ENCODE peak calls at places on chromosomes 12 and 14, in five cellular contexts. X, L, S, C and P are unnamed samples.

GRCh38 chr12:12979731-12980259 is 20.3 kb downstream of the HEBP1 start:
- DNase-seq in X (no peak), L (peak; percentile 59), S (peak; percentile 48), C (no peak), P (no peak)

GRCh38 chr12:91722072-91722471 is 423.6 kb downstream of the BTG1 start:
- DNase-seq in X (no peak), L (no peak), S (no peak), C (no peak), P (no peak)

GRCh38 chr14:43361766-43362165 is 1145.3 kb downstream of the FSCB start:
- DNase-seq in X (no peak), L (no peak), S (no peak), C (no peak), P (no peak)

GRCh38 chr14:61219256-61219655 is 61.9 kb downstream of the TMEM30B start:
- DNase-seq in X (no peak), L (no peak), S (no peak), C (no peak), P (no peak)

GRCh38 chr12:9064201-9064814 is 51.4 kb downstream of the A2M start:
- DNase-seq in X (peak; percentile 52), L (peak; percentile 49), S (peak; percentile 54), C (no peak), P (peak; percentile 6)

GRCh38 chr14:29865299-29865698 is 62.3 kb downstream of the PRKD1 start:
- DNase-seq in X (no peak), L (no peak), S (no peak), C (no peak), P (no peak)

GRCh38 chr12:94731733-94732360 is 81.5 kb upstream of the TMCC3 start:
- DNase-seq in X (no peak), L (no peak), S (no peak), C (no peak), P (no peak)

GRCh38 chr14:66109426-66109825 is 376.7 kb upstream of the CCDC196 start:
- DNase-seq in X (no peak), L (no peak), S (no peak), C (no peak), P (no peak)

GRCh38 chr12:2925322-2925995 is 33.7 kb upstream of the TEAD4 start:
- DNase-seq in X (no peak), L (no peak), S (no peak), C (no peak), P (no peak)

GRCh38 chr12:46965880-46966279 is 113.5 kb upstream of the PCED1B start:
- DNase-seq in X (no peak), L (no peak), S (no peak), C (no peak), P (no peak)

GRCh38 chr12:94070520-94070919 is 77.9 kb upstream of the PLXNC1 start:
- DNase-seq in X (no peak), L (no peak), S (no peak), C (no peak), P (no peak)

GRCh38 chr14:91369628-91370445 is 47.8 kb downstream of the CCDC88C start:
- DNase-seq in X (peak; percentile 47), L (no peak), S (no peak), C (no peak), P (no peak)

GRCh38 chr14:100417466-100417865 is 94.3 kb downstream of the SLC25A47 start:
- DNase-seq in X (no peak), L (peak; percentile 67), S (peak; percentile 56), C (peak; percentile 81), P (no peak)

GRCh38 chr12:47017901-47018479 is 61.4 kb upstream of the PCED1B start:
- DNase-seq in X (no peak), L (no peak), S (no peak), C (no peak), P (no peak)

DNA sequence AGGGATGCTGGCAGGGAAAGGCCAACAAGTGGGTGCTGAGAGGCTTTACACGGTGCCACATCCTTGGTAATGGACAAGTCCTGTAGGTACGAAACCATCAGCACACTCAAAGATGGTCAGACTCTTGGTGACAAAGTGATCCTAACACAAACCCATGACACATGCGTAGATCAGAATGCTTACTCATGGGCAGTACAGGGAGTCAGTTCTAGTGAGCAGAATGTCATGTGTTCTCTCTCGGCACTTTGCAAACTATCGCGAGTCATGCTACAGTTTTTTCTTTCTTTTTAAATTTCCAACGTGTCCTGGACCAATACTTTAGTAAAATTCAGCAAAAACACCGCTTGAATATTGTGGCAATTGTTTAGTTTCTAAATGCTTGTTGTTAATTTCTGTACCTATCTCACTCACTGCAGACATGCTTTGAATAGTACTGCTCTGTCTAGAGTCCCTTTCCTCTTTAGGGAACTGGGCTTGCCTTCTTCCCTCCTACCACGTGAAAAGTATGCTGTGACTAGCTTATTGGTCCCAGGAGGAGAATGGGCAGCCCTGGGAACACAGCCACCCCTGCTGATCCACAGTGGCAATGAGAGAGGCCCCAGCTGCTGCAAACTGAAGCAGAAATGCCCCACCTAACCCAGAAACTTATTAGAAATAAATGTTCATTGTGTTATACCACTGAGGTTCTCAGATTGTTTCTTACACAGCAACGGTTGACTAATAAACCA is 62.4 kb downstream of the UBR7 start:
- DNase-seq in X (no peak), L (no peak), S (no peak), C (peak; percentile 57), P (no peak)
- H3K27ac ChIP-seq in X (no peak overlapping the region), L (no peak overlapping the region), S (no peak overlapping the region), C (peak overlapping the region; percentile 53), P (no peak overlapping the region)

DNA sequence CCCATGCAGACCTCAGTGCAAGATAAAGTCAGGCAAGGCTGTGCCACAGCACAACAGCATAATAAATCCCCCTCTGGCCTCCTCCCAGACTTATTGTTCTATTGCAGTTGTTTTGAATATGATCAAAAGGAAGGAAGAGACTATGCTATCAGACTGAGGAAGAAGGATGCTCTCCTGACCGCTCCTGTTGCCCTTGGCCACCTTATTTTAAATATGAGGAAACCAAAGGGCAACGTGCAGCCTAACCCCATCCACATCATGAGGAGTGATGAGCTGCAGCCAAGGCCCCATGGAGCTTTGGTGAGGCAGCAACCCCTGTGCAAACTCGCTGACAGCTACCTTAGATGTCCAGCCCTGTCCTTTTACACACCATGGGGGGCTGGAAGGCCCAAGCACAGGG is 291.7 kb downstream of the ZFP36L1 start:
- DNase-seq in X (no peak), L (no peak), S (no peak), C (no peak), P (no peak)
- H3K4me1 ChIP-seq in X (peaks cover 19% of the 10 kb centered on the region), L (peaks cover 27% of the 10 kb centered on the region), S (no peaks in the 10 kb centered on the region), C (peaks cover 3% of the 10 kb centered on the region), P (peaks cover 56% of the 10 kb centered on the region)

GRCh38 chr14:64704743-64705405 is 650 bp downstream of the PLEKHG3 start:
- DNase-seq in X (no peak), L (no peak), S (peak; percentile 41), C (no peak), P (no peak)

GRCh38 chr14:64706552-64707193 is 2.4 kb downstream of the PLEKHG3 start:
- DNase-seq in X (no peak), L (peak; percentile 75), S (peak; percentile 38), C (no peak), P (no peak)

GRCh38 chr14:64705406-64706118 is 1.3 kb downstream of the PLEKHG3 start:
- DNase-seq in X (no peak), L (no peak), S (peak; percentile 53), C (no peak), P (no peak)

GRCh38 chr14:64707661-64708060 is 3.4 kb downstream of the PLEKHG3 start:
- DNase-seq in X (no peak), L (no peak), S (no peak), C (no peak), P (no peak)

DNA sequence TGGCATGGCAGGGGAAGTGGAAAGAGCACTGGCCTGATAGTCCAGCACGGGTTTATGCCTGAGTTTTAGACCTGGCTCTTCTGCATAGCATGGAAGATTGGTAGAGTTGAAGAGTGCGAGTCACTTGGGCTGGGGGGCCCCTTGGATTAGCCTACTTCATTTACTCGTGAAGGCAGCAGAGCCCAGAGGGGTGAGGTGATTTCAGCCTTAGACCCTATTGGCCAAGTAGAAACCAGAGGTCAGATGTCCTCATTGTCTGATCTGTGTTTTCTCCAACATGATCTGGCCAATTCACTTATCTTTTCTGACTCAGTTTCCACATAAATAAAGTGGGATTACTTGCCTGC is 1.9 kb downstream of the PLEKHG3 start:
- DNase-seq in X (no peak), L (no peak), S (no peak), C (no peak), P (no peak)
- H3K4me3 ChIP-seq in X (no peak overlapping the region), L (peak overlapping the region; percentile 94), S (peak overlapping the region; percentile 84), C (no peak overlapping the region), P (no peak overlapping the region)

DNA sequence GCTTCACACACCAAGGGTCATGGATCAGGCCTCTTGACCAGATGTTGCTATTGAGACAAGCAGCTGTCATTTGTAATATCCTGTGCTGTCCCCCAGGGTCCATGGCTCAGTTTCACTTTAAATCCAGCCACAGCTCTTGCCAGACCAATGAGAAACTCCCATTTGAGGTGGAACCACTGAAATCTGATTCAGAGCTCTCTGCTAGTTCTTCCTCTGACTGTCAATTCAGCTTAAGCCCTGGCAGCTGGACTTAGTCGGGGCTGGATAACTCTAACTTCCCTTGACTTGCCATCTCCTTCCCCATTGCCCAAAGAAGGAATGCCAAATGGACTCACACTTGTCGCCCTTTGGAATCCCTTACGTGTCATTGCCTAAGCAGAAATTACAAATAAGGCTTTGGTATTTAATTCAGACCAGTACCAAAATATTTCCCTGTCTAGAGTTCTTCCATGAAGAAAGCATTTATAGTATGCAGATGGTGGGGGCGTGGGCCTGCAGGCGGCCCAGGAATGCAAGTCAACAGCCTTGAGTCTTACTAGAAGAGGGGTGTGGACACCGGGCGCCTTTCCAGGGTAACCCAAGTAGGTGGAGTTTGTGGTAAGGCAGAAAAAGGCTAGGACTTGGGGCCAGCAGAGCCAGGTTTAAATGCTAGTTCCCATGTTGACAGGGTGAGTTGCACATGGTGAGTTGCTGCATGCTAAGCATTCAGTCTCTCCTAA is 96.9 kb upstream of the TMPO start:
- DNase-seq in X (peak; percentile 95), L (no peak), S (peak; percentile 74), C (peak; percentile 60), P (no peak)
- H3K27ac ChIP-seq in X (peak overlapping the region; percentile 86), L (no peak overlapping the region), S (peak overlapping the region; percentile 60), C (no peak overlapping the region), P (no peak overlapping the region)

GRCh38 chr14:46048127-46048526 is 603.5 kb downstream of the RPL10L start:
- DNase-seq in X (no peak), L (peak; percentile 33), S (no peak), C (peak; percentile 1), P (no peak)
- H3K4me1 ChIP-seq in X (no peaks in the 10 kb centered on the region), L (no peaks in the 10 kb centered on the region), S (no peaks in the 10 kb centered on the region), C (no peaks in the 10 kb centered on the region), P (no peaks in the 10 kb centered on the region)

GRCh38 chr12:41213648-41214047 is 25.5 kb downstream of the PDZRN4 start:
- DNase-seq in X (no peak), L (no peak), S (no peak), C (no peak), P (no peak)

GRCh38 chr12:41212625-41213024 is 24.5 kb downstream of the PDZRN4 start:
- DNase-seq in X (no peak), L (no peak), S (no peak), C (no peak), P (no peak)

GRCh38 chr12:41213107-41213506 is 25.0 kb downstream of the PDZRN4 start:
- DNase-seq in X (no peak), L (no peak), S (no peak), C (no peak), P (no peak)

GRCh38 chr12:41220931-41221330 is 32.8 kb downstream of the PDZRN4 start:
- DNase-seq in X (no peak), L (no peak), S (no peak), C (no peak), P (no peak)

GRCh38 chr12:41217731-41218130 is 29.6 kb downstream of the PDZRN4 start:
- DNase-seq in X (no peak), L (no peak), S (no peak), C (no peak), P (no peak)
- H3K4me3 ChIP-seq in X (no peak overlapping the region), L (no peak overlapping the region), S (no peak overlapping the region), C (no peak overlapping the region), P (no peak overlapping the region)